ENCODE peak calls at places on chromosomes 1 and 21, in six cellular contexts. Z is brain microvascular endothelial cell, A is SJSA1, S is H1, K is adrenal gland, B is BE2C. X is an unnamed sample.

GRCh38 chr1:185406006-185406974 is 89.2 kb upstream of the IVNS1ABP start:
- DNase-seq in A (no peak), Z (no peak), K (no peak), B (no peak), S (no peak), X (no peak)

GRCh38 chr1:157069596-157069995 is 24.1 kb upstream of the ARHGEF11 start:
- DNase-seq in B (no peak), K (no peak), Z (no peak), S (no peak), A (no peak), X (no peak)

GRCh38 chr1:229223498-229223897 is 47.4 kb upstream of the RAB4A start:
- DNase-seq in A (no peak), Z (no peak), B (peak), K (peak), S (peak), X (no peak)

GRCh38 chr1:35080171-35080854 is 1.1 kb downstream of the ZMYM1 start:
- DNase-seq in B (no peak), A (no peak), S (no peak), Z (no peak), K (no peak), X (no peak)

GRCh38 chr1:18775341-18775740 is 84.1 kb downstream of the TAS1R2 start:
- DNase-seq in B (no peak), Z (no peak), K (no peak), A (no peak), S (no peak), X (no peak)

GRCh38 chr1:33502726-33503125 is 30.3 kb downstream of the ZSCAN20 start:
- DNase-seq in B (no peak), Z (peak), A (no peak), K (no peak), S (no peak), X (no peak)

GRCh38 chr1:84698151-84698651 is 7.9 kb upstream of the SSX2IP start:
- DNase-seq in A (peak), S (no peak), Z (peak), B (no peak), K (no peak), X (no peak)

GRCh38 chr1:30412241-30413110 is 310.9 kb downstream of the MATN1 start:
- DNase-seq in S (peak), Z (peak), K (no peak), B (no peak), A (no peak), X (peak)

GRCh38 chr1:94805912-94806311 is 14.2 kb upstream of the SLC44A3 start:
- DNase-seq in K (peak), A (peak), Z (peak), S (peak), B (peak), X (peak)

GRCh38 chr1:15935056-15935950 is 40.6 kb downstream of the ZBTB17 start:
- DNase-seq in Z (no peak), S (no peak), K (no peak), A (no peak), B (no peak), X (no peak)

GRCh38 chr21:34969431-34970036 is 79.6 kb downstream of the RUNX1 start:
- DNase-seq in K (no peak), S (no peak), A (no peak), B (no peak), Z (no peak), X (no peak)

GRCh38 chr1:38403667-38404066 is 357.1 kb upstream of the POU3F1 start:
- DNase-seq in S (peak), Z (no peak), K (no peak), B (no peak), A (no peak), X (no peak)

GRCh38 chr21:17527240-17527639 is 14.4 kb downstream of the CXADR start:
- DNase-seq in S (no peak), K (no peak), B (no peak), Z (peak), A (peak), X (no peak)

GRCh38 chr1:160284220-160284781 is 632 bp downstream of the PEX19 start:
- DNase-seq in B (no peak), K (peak), A (peak), Z (peak), S (no peak), X (peak)

GRCh38 chr1:6098303-6099215 is 52.9 kb downstream of the KCNAB2 start:
- DNase-seq in S (no peak), A (peak), B (no peak), K (no peak), Z (no peak), X (peak)

GRCh38 chr1:30906631-30907389 is 1.7 kb downstream of the SDC3 start:
- DNase-seq in K (no peak), S (no peak), A (no peak), Z (no peak), B (no peak), X (no peak)

GRCh38 chr1:171424494-171424893 is 60.8 kb upstream of the PRRC2C start:
- DNase-seq in A (no peak), K (no peak), S (no peak), Z (no peak), B (no peak), X (no peak)

GRCh38 chr21:44955141-44955802 is 15.4 kb downstream of the SLX9 start:
- DNase-seq in K (no peak), A (no peak), B (no peak), S (no peak), Z (peak), X (no peak)

GRCh38 chr1:19473119-19473518 is 12.2 kb downstream of the CAPZB start:
- DNase-seq in S (no peak), K (no peak), Z (no peak), A (no peak), B (no peak), X (no peak)

GRCh38 chr1:42014823-42015222 is 96.1 kb upstream of the HIVEP3 start:
- DNase-seq in K (no peak), S (no peak), A (no peak), B (no peak), Z (no peak), X (no peak)

GRCh38 chr1:228166170-228166936 is 749 bp downstream of the IBA57 start:
- DNase-seq in A (peak), Z (peak), S (peak), K (peak), B (peak), X (peak)

GRCh38 chr1:89701746-89702241 is 68.9 kb downstream of the LRRC8C start:
- DNase-seq in B (peak), Z (no peak), K (no peak), S (no peak), A (no peak), X (no peak)

GRCh38 chr1:19670787-19671186 is 6.1 kb downstream of the HTR6 start:
- DNase-seq in Z (no peak), A (no peak), K (no peak), B (no peak), S (no peak), X (no peak)

GRCh38 chr1:168348146-168348709 is 67.6 kb downstream of the TBX19 start:
- DNase-seq in B (no peak), S (no peak), A (peak), Z (no peak), K (no peak), X (no peak)

GRCh38 chr1:154863702-154864174 is 6.3 kb downstream of the KCNN3 start:
- DNase-seq in S (peak), B (peak), K (peak), Z (peak), A (peak), X (no peak)

GRCh38 chr1:6513296-6513928 is 21.9 kb upstream of the PLEKHG5 start:
- DNase-seq in B (no peak), K (no peak), Z (no peak), A (no peak), S (no peak), X (no peak)